ENCODE peak calls at places on chromosome 9, in four cellular contexts. One of them, this sample, is unnamed.

GRCh38 chr9:109817846-109818472 is 38.0 kb downstream of the PALM2AKAP2 start:
- DNase-seq in GM12891: peak; percentile 34
- DNase-seq in spleen: no peak
- DNase-seq in endodermal cell: peak; percentile 86
- DNase-seq in this sample: peak; percentile 58

GRCh38 chr9:75890541-75891276 is at the start of gene PCSK5:
- DNase-seq in GM12891: peak; percentile 47
- DNase-seq in spleen: peak; percentile 91
- DNase-seq in endodermal cell: peak; percentile 97
- DNase-seq in this sample: peak; percentile 95

GRCh38 chr9:14533867-14534650 is 159.2 kb downstream of the ZDHHC21 start:
- DNase-seq in GM12891: no peak
- DNase-seq in spleen: no peak
- DNase-seq in endodermal cell: peak; percentile 71
- DNase-seq in this sample: no peak

GRCh38 chr9:13491493-13492424 is 212.3 kb upstream of the MPDZ start:
- DNase-seq in GM12891: no peak
- DNase-seq in spleen: no peak
- DNase-seq in endodermal cell: peak; percentile 70
- DNase-seq in this sample: peak; percentile 76

GRCh38 chr9:124510650-124511425 is 3.6 kb upstream of the NR5A1 start:
- DNase-seq in GM12891: peak; percentile 19
- DNase-seq in spleen: no peak
- DNase-seq in endodermal cell: no peak
- DNase-seq in this sample: no peak

GRCh38 chr9:13450723-13451122 is 171.2 kb upstream of the MPDZ start:
- DNase-seq in GM12891: peak; percentile 3
- DNase-seq in spleen: no peak
- DNase-seq in endodermal cell: no peak
- DNase-seq in this sample: no peak

GRCh38 chr9:20032413-20033006 is 243.7 kb upstream of the SLC24A2 start:
- DNase-seq in GM12891: no peak
- DNase-seq in spleen: no peak
- DNase-seq in endodermal cell: no peak
- DNase-seq in this sample: no peak

GRCh38 chr9:28970241-28970654 is 1397.0 kb upstream of the C9orf72 start:
- DNase-seq in GM12891: no peak
- DNase-seq in spleen: no peak
- DNase-seq in endodermal cell: peak; percentile 69
- DNase-seq in this sample: peak; percentile 76

GRCh38 chr9:8734760-8735159 is 935.2 kb upstream of the DMAC1 start:
- DNase-seq in GM12891: no peak
- DNase-seq in spleen: no peak
- DNase-seq in endodermal cell: peak; percentile 78
- DNase-seq in this sample: peak; percentile 57

GRCh38 chr9:4547016-4547415 is 56.7 kb downstream of the SLC1A1 start:
- DNase-seq in GM12891: no peak
- DNase-seq in spleen: no peak
- DNase-seq in endodermal cell: no peak
- DNase-seq in this sample: no peak

GRCh38 chr9:122239722-122240121 is 11.0 kb upstream of the LHX6 start:
- DNase-seq in GM12891: no peak
- DNase-seq in spleen: no peak
- DNase-seq in endodermal cell: no peak
- DNase-seq in this sample: no peak

GRCh38 chr9:111559000-111559610 is 34.1 kb downstream of the ZNF483 start:
- DNase-seq in GM12891: no peak
- DNase-seq in spleen: no peak
- DNase-seq in endodermal cell: no peak
- DNase-seq in this sample: no peak

GRCh38 chr9:107465467-107466451 is 23.8 kb downstream of the KLF4 start:
- DNase-seq in GM12891: peak; percentile 58
- DNase-seq in spleen: peak; percentile 93
- DNase-seq in endodermal cell: peak; percentile 91
- DNase-seq in this sample: peak; percentile 74

GRCh38 chr9:130835441-130836298 is 616 bp downstream of the ABL1 start:
- DNase-seq in GM12891: peak; percentile 49
- DNase-seq in spleen: peak; percentile 83
- DNase-seq in endodermal cell: peak; percentile 87
- DNase-seq in this sample: no peak

GRCh38 chr9:124079176-124079925 is 67.8 kb downstream of the LHX2 start:
- DNase-seq in GM12891: no peak
- DNase-seq in spleen: no peak
- DNase-seq in endodermal cell: peak; percentile 65
- DNase-seq in this sample: no peak

GRCh38 chr9:4902135-4902475 is 83.0 kb upstream of the JAK2 start:
- DNase-seq in GM12891: no peak
- DNase-seq in spleen: peak; percentile 70
- DNase-seq in endodermal cell: no peak
- DNase-seq in this sample: peak; percentile 36

GRCh38 chr9:92728831-92729734 is 35.5 kb downstream of the BICD2 start:
- DNase-seq in GM12891: peak; percentile 76
- DNase-seq in spleen: peak; percentile 87
- DNase-seq in endodermal cell: peak; percentile 67
- DNase-seq in this sample: peak; percentile 38

GRCh38 chr9:92180669-92181181 is 65.5 kb upstream of the SPTLC1 start:
- DNase-seq in GM12891: no peak
- DNase-seq in spleen: no peak
- DNase-seq in endodermal cell: peak; percentile 85
- DNase-seq in this sample: no peak

GRCh38 chr9:15087031-15087417 is 176.8 kb upstream of the FREM1 start:
- DNase-seq in GM12891: no peak
- DNase-seq in spleen: no peak
- DNase-seq in endodermal cell: no peak
- DNase-seq in this sample: no peak

GRCh38 chr9:124390812-124391658 is 24.2 kb downstream of the PSMB7 start:
- DNase-seq in GM12891: no peak
- DNase-seq in spleen: no peak
- DNase-seq in endodermal cell: no peak
- DNase-seq in this sample: no peak

GRCh38 chr9:12698293-12698692 is 5.1 kb downstream of the TYRP1 start:
- DNase-seq in GM12891: no peak
- DNase-seq in spleen: no peak
- DNase-seq in endodermal cell: no peak
- DNase-seq in this sample: no peak